ENCODE peak calls at places on chromosomes 3 and 15, in seven cellular contexts. R is HFF-Myc, M is mucosa of descending colon, W is PC-9, T is WERI-Rb-1, D is IMR-90, B is A549. F is an unnamed sample.

GRCh38 chr3:127889461-127889863 is 25.6 kb upstream of the KBTBD12 start:
- DNase-seq in D (peak), R (no peak), T (no peak), W (no peak), B (no peak), M (no peak), F (no peak)

GRCh38 chr3:153951276-153951675 is 169.9 kb upstream of the ARHGEF26 start:
- DNase-seq in D (no peak), M (no peak), B (no peak), R (no peak), W (no peak), T (no peak), F (no peak)

GRCh38 chr3:151268267-151269235 is 9.8 kb downstream of the P2RY14 start:
- DNase-seq in R (no peak), T (no peak), B (no peak), W (no peak), D (peak), M (no peak), F (no peak)

GRCh38 chr3:194961555-194961954 is 275.9 kb downstream of the FAM43A start:
- DNase-seq in D (no peak), M (no peak), R (no peak), B (no peak), W (no peak), T (no peak), F (no peak)

GRCh38 chr15:60301024-60301423 is 96.8 kb downstream of the ANXA2 start:
- DNase-seq in T (no peak), R (no peak), B (peak), D (no peak), W (no peak), M (no peak), F (no peak)

GRCh38 chr3:77541203-77541922 is 501.5 kb downstream of the ROBO2 start:
- DNase-seq in D (no peak), T (no peak), W (no peak), M (no peak), R (no peak), B (no peak), F (no peak)

GRCh38 chr3:124597273-124597672 is 133.0 kb upstream of the UMPS start:
- DNase-seq in W (no peak), T (no peak), R (no peak), M (no peak), B (no peak), D (no peak), F (no peak)

GRCh38 chr15:98754283-98755022 is 106.1 kb downstream of the IGF1R start:
- DNase-seq in T (no peak), M (no peak), B (no peak), R (no peak), W (no peak), D (peak), F (no peak)

GRCh38 chr15:74040115-74040850 is 42.1 kb downstream of the GOLGA6A start:
- DNase-seq in W (no peak), M (no peak), T (no peak), D (peak), R (peak), B (no peak), F (no peak)

GRCh38 chr3:30343067-30343831 is 263.2 kb upstream of the TGFBR2 start:
- DNase-seq in W (no peak), T (no peak), D (no peak), R (no peak), M (no peak), B (no peak), F (no peak)

GRCh38 chr3:59016930-59017616 is 32.8 kb downstream of the CFAP20DC start:
- DNase-seq in D (no peak), B (no peak), T (no peak), W (no peak), R (no peak), M (no peak), F (no peak)

GRCh38 chr15:38671675-38672141 is 107.1 kb upstream of the RASGRP1 start:
- DNase-seq in R (no peak), T (no peak), M (no peak), B (no peak), W (no peak), D (peak), F (no peak)

GRCh38 chr3:99859855-99860254 is 42.2 kb downstream of the CMSS1 start:
- DNase-seq in D (peak), M (no peak), W (no peak), T (no peak), R (peak), B (no peak), F (no peak)

GRCh38 chr15:93341164-93341563 is 252.2 kb upstream of the RGMA start:
- DNase-seq in W (no peak), D (no peak), R (no peak), T (no peak), M (no peak), B (no peak), F (no peak)

GRCh38 chr3:169228522-169228921 is 435.0 kb downstream of the MECOM start:
- DNase-seq in T (no peak), B (no peak), D (no peak), W (no peak), M (no peak), R (no peak), F (no peak)
- H3K4me3 ChIP-seq in T (no peak), B (no peak), D (no peak), W (no peak), M (no peak), R (no peak), F (no peak)

DNA sequence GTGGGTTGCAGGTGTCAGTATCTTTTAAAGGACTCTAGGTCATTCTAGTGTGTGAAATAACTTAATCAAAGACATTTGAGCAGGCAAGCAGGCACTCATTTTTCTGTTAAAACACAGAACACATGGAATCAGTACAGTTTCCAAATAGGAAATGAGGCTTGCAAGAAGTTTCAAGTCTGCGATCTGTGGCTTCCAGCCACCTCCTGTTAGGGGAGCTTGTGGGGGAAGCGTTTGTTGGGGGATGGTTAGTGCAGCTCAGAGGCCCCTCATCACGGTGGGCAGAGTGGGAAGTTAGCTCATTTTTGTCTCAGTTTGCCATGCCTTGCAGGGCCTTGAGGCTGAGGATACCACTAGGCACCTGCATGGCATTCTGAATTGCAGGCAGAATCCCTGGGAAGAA is 59.9 kb downstream of the SLC6A11 start:
- DNase-seq in W (no peak), T (no peak), M (no peak), R (no peak), B (no peak), D (no peak), F (no peak)
- H3K4me3 ChIP-seq in W (no peak), T (no peak), M (no peak), R (no peak), B (no peak), D (no peak), F (no peak)

DNA sequence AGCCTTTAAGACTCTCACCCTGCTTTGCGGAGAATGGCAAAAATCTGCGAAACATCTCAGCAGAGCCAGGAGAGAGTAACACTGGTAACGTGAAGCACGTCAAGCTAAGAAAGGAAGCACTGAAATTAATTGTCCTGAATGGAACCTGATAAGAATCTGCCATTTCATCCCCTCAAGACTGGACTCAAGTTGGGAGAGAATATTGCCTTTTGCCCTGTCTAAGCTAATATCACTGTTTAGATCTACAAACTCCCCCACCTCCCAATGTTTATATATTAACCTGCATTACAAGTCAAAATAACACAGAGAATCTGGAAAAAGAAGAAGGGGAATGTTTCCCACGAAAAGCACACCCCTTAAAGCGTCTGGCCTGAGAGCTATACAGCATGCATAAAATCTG is 1.6 kb upstream of the KAT2B start:
- DNase-seq in R (no peak), W (no peak), D (no peak), B (no peak), T (no peak), M (no peak), F (no peak)
- H3K4me3 ChIP-seq in R (no peak), W (no peak), D (no peak), B (no peak), T (peak), M (no peak), F (peak)

DNA sequence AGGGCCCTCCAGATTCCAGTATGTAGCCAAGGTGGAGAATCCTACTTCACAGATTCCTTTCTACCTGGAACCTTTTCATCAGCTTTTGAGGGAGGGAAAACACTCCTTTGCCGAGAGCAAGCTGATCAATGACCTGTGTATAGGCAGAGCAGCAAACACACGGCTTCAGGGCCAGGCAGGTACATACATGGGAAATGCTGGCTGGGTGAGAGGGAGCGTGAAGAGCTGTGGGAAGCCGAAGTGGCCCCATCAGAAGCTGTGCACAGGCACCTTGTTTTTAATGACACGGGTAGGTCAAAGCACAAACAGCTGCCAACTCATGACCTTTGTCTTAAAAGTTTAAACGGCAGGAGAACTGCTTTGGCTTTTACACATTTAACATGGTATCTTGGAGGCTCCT is 25.3 kb downstream of the STARD5 start:
- DNase-seq in R (no peak), T (no peak), M (no peak), D (no peak), W (no peak), B (no peak), F (no peak)
- H3K4me3 ChIP-seq in R (no peak), T (no peak), M (no peak), D (no peak), W (no peak), B (no peak), F (no peak)

GRCh38 chr3:188396251-188396650 is 242.3 kb downstream of the LPP start:
- DNase-seq in M (no peak), W (no peak), D (no peak), T (no peak), R (no peak), B (no peak), F (no peak)

GRCh38 chr3:188397766-188398705 is 244.1 kb downstream of the LPP start:
- DNase-seq in D (no peak), M (no peak), T (no peak), R (no peak), W (no peak), B (no peak), F (no peak)

GRCh38 chr3:188400494-188401243 is 246.7 kb downstream of the LPP start:
- DNase-seq in W (no peak), R (no peak), M (no peak), D (no peak), T (no peak), B (no peak), F (no peak)

GRCh38 chr3:188394588-188394987 is 240.6 kb downstream of the LPP start:
- DNase-seq in B (no peak), D (no peak), R (no peak), W (no peak), M (no peak), T (no peak), F (no peak)

DNA sequence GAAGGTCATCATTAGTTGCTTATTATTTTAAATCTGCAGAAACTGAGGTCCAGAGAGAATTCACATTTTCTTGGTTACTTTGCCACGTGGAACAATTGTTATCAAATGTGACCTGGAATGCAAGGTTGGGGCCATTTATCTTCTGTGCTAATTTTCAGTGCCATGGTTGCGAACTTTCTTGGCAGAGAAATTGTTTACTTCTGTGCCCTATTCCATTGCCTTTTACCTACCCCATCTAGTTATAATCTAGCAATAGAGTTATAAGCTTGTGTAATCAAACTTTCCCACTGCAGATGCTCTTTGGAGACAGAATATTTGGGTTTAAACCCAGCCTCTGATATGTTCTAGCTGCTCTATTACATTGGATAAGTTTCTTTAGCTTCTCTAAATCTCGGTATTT is 242.9 kb downstream of the LPP start:
- DNase-seq in D (no peak), M (no peak), B (no peak), T (no peak), R (no peak), W (no peak), F (no peak)
- H3K4me3 ChIP-seq in D (no peak), M (no peak), B (no peak), T (no peak), R (no peak), W (no peak), F (no peak)

GRCh38 chr15:71551566-71551965 is 258.8 kb upstream of the NR2E3 start:
- DNase-seq in M (no peak), B (no peak), T (no peak), R (no peak), W (no peak), D (no peak), F (no peak)

GRCh38 chr15:71548317-71548908 is 261.9 kb upstream of the NR2E3 start:
- DNase-seq in M (no peak), W (no peak), B (no peak), T (no peak), R (no peak), D (no peak), F (no peak)

GRCh38 chr15:71549100-71549499 is 261.3 kb upstream of the NR2E3 start:
- DNase-seq in T (no peak), R (no peak), D (no peak), M (no peak), W (no peak), B (no peak), F (no peak)

GRCh38 chr15:71547066-71547465 is 263.3 kb upstream of the NR2E3 start:
- DNase-seq in M (no peak), B (no peak), W (no peak), R (no peak), T (peak), D (no peak), F (no peak)

GRCh38 chr15:71549697-71550096 is 260.7 kb upstream of the NR2E3 start:
- DNase-seq in T (no peak), D (no peak), W (no peak), B (no peak), R (no peak), M (no peak), F (no peak)
- H3K4me3 ChIP-seq in T (no peak), D (no peak), W (no peak), B (no peak), R (no peak), M (no peak), F (no peak)

GRCh38 chr3:10319804-10320203 is 1.1 kb downstream of the SEC13 start:
- DNase-seq in R (no peak), T (no peak), B (no peak), W (no peak), M (no peak), D (peak), F (no peak)

GRCh38 chr3:10317961-10318350 is 3.0 kb downstream of the SEC13 start:
- DNase-seq in W (no peak), D (no peak), T (no peak), M (no peak), R (no peak), B (no peak), F (no peak)

GRCh38 chr3:10317311-10317960 is 3.5 kb downstream of the SEC13 start:
- DNase-seq in T (no peak), D (no peak), B (no peak), M (no peak), R (no peak), W (no peak), F (no peak)

GRCh38 chr3:10320320-10320677 is 613 bp downstream of the SEC13 start:
- DNase-seq in W (no peak), M (no peak), R (no peak), D (no peak), B (no peak), T (no peak), F (no peak)

GRCh38 chr3:10319251-10319650 is 1.7 kb downstream of the SEC13 start:
- DNase-seq in R (no peak), D (no peak), W (no peak), B (no peak), M (no peak), T (no peak), F (no peak)
- H3K4me3 ChIP-seq in R (peak), D (peak), W (no peak), B (no peak), M (no peak), T (no peak), F (peak)

GRCh38 chr3:126638790-126639189 is 16.1 kb downstream of the TXNRD3 start:
- DNase-seq in R (no peak), D (no peak), M (no peak), B (no peak), W (no peak), T (no peak), F (no peak)
- H3K4me3 ChIP-seq in R (no peak), D (no peak), M (no peak), B (no peak), W (no peak), T (no peak), F (no peak)

DNA sequence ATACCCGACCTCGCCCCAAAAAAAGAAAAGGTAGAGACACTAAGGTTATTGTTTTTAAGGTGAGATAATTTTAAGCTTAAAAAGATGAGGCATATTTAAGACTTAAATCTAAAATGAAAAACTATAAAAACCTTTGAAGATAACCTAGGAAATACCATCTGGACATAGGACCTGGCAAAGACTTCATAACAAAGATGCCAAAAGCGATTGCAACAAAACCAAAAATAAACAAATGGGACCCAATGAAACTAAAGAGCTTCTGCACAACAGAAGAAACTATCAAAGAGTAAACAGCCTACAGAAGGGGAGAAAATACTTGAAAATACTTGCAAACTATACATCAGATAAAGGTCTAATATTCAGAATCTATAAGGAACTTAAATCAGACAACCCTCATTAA is 80.9 kb downstream of the TMCC1 start:
- DNase-seq in D (no peak), R (no peak), B (no peak), W (no peak), M (no peak), T (no peak), F (peak)
- H3K4me3 ChIP-seq in D (no peak), R (no peak), B (no peak), W (no peak), M (no peak), T (no peak), F (peak)

GRCh38 chr15:69032703-69033373 is 18.3 kb downstream of the NOX5 start:
- DNase-seq in B (no peak), D (no peak), T (no peak), W (no peak), M (no peak), R (no peak), F (no peak)

GRCh38 chr15:69027976-69028518 is 13.6 kb downstream of the NOX5 start:
- DNase-seq in R (no peak), M (no peak), T (no peak), B (no peak), D (no peak), W (no peak), F (no peak)

GRCh38 chr15:69034352-69034751 is 19.9 kb downstream of the NOX5 start:
- DNase-seq in M (no peak), R (no peak), T (no peak), W (no peak), D (peak), B (no peak), F (no peak)

GRCh38 chr15:69032006-69032405 is 17.5 kb downstream of the NOX5 start:
- DNase-seq in D (no peak), B (no peak), R (no peak), W (no peak), T (no peak), M (no peak), F (no peak)

GRCh38 chr15:69031013-69032001 is 16.8 kb downstream of the NOX5 start:
- DNase-seq in M (peak), B (peak), D (no peak), R (no peak), T (peak), W (peak), F (no peak)
- H3K4me3 ChIP-seq in M (no peak), B (peak), D (peak), R (no peak), T (peak), W (peak), F (no peak)

F was measured in LNCaP clone FGC.